ENCODE peak calls at places on chromosomes 13 and 19, in ten cellular contexts. I is CD8-positive, alpha-beta T cell; S is lower lobe of right lung; O is body of pancreas; F is A549; L is HepG2; G is foreskin keratinocyte; A is left lung; T is right lobe of liver; Z is HCT116. J is an unnamed sample. For H3K4me1, the result is how much of the 10 kb centered on the place peaks cover.

GRCh38 chr13:112770504-112770903 is 80.7 kb downstream of the ATP11A start:
- ATAC-seq in I (no peak), S (peak), O (no peak), F (no peak), L (no peak), G (no peak), A (peak), T (no peak), Z (no peak), J (no peak)

GRCh38 chr19:54518844-54519243 is 16.2 kb downstream of the LAIR2 start:
- ATAC-seq in I (peak), S (no peak), O (no peak), F (no peak), L (no peak), G (no peak), A (no peak), T (no peak), Z (no peak), J (no peak)

GRCh38 chr13:73717632-73718031 is 416.6 kb downstream of the KLF12 start:
- ATAC-seq in I (no peak), S (peak), O (peak), F (no peak), L (no peak), G (peak), A (peak), T (peak), Z (no peak), J (no peak)

GRCh38 chr13:60282708-60283107 is 114.3 kb upstream of the TDRD3 start:
- ATAC-seq in I (no peak), S (no peak), O (peak), F (no peak), L (no peak), G (no peak), A (no peak), T (no peak), Z (no peak), J (no peak)

GRCh38 chr19:55588738-55589137 is 8.1 kb upstream of the ZNF579 start:
- ATAC-seq in I (no peak), S (no peak), O (no peak), F (no peak), L (no peak), G (no peak), A (no peak), T (no peak), Z (no peak), J (no peak)

GRCh38 chr19:51441410-51442390 is 16.6 kb downstream of the SIGLEC8 start:
- ATAC-seq in I (peak), S (peak), O (no peak), F (peak), L (no peak), G (peak), A (peak), T (peak), Z (peak), J (no peak)

GRCh38 chr13:59312776-59313175 is 851.0 kb downstream of the DIAPH3 start:
- ATAC-seq in I (no peak), S (no peak), O (peak), F (no peak), L (no peak), G (no peak), A (no peak), T (no peak), Z (no peak), J (no peak)

GRCh38 chr13:53052675-53053074 is 24.1 kb downstream of the OLFM4 start:
- ATAC-seq in I (no peak), S (no peak), O (peak), F (no peak), L (no peak), G (no peak), A (no peak), T (no peak), Z (no peak), J (no peak)

GRCh38 chr19:40609561-40610395 is 8.6 kb downstream of the LTBP4 start:
- ATAC-seq in I (peak), S (peak), O (peak), F (peak), L (peak), G (peak), A (peak), T (peak), Z (peak), J (peak)
- H3K4me1 ChIP-seq in I (under half), S (half or more), O (under half), F (under half), L (half or more), G (under half), A (half or more), T (under half), Z (under half), J (under half)

DNA sequence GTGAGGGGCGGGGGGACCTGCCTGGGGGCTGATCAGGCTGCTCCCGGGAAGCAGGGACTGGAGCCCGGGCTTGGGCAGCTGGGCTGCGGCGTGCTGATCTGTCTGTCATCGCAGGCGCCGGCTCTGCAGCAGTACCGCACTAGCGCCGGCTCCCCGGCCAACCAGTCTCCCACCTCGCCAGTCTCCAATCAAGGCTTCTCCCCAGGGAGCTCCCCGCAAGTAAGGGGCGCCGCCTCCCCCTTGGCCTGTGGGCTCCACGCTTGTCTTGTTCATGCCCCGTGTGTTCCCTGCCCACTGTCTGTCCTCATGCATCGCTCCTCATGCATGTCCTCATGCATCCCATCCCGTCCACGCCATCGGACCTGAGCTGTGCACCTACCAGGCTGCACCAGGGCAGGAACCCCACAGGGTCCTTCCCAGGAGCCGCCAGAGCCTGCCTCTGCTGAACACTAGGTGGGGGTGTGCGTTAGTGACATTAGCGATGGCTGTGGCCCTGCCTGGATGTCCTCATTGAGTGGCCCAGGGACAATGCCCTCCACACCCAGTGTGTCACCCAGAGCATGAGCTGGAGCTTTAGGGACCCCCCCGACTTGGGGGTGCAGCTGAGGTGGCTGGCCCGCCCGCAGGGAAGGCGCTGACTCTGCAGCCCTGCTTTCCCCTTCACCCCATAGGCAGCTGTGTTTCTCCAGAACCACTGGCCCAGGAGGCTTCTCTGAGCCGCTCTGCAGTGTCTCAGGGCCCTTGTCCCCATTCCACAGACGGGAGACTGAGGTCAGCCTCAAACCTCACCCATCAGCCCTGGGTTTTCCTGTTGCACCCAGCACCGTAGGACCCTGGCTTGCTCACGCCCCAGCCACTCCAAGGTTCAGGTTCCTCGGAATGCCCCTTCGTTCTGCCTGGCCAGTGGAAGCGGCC is 19.5 kb downstream of the COMP start:
- ATAC-seq in I (no peak), S (no peak), O (no peak), F (peak), L (peak), G (no peak), A (no peak), T (no peak), Z (peak), J (no peak)
- TF ChIP-seq CTCF in I (no peak), S (no peak), O (no peak), F (no peak), L (peak), G (peak), A (no peak), T (peak), Z (peak), J (no peak)

DNA sequence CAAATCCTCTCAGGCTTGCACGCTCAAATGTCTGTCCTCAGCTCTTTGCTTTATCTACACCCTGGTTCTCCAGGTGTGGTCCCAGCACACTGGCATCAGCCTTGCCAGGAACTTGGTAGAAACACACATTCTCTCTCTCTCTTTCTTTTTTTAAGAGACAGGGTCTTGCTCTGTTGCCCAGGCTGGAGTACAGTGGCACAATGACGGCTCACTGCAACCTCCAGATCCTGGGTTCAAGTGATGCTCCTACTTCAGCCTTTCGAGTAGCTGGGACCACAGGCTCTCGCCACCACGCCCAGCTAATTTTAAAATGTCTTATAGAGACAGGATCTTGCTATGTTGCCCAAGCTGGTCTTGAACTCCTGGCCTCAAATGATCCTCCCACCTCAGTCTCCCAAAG is 20.8 kb downstream of the ADGRL1 start:
- ATAC-seq in I (no peak), S (no peak), O (no peak), F (no peak), L (no peak), G (no peak), A (no peak), T (no peak), Z (no peak), J (no peak)
- H3K4me1 ChIP-seq in I (under half), S (under half), O (under half), F (under half), L (under half), G (under half), A (under half), T (under half), Z (under half), J (under half)

DNA sequence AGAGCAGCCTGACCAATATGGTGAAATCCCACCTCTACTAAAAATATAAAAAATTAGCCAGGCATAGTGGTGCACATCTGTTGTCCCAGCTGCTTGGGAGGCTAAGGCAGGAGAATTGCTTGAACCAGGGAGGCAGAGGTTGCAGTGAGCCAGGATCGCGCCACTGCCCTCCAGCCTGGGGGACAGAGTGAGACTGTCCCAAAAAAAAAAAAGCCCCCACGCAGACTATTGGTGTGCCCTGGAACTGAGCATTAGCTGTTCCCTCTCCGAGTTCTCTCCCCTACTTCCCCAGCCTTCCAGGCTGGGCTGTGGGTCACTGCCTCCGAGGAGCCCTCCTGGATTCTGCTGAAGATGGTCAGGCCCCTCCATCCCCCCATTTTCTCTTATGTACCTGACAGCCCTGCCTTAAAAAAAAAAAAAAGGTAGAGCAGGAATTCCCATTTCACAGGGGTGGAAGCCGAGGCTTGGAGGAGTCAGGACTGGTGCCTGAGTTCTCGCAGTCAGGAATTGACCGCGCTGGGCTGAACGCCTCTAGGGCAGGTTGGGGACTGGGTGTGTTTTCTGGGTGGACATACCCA is 1.9 kb downstream of the ADAT3 start:
- ATAC-seq in I (no peak), S (no peak), O (no peak), F (no peak), L (no peak), G (no peak), A (no peak), T (no peak), Z (no peak), J (no peak)
- TF ChIP-seq CTCF in I (no peak), S (no peak), O (no peak), F (no peak), L (no peak), G (no peak), A (no peak), T (no peak), Z (no peak), J (no peak)

GRCh38 chr19:16461630-16462051 is 10.1 kb downstream of the EPS15L1 start:
- ATAC-seq in I (no peak), S (no peak), O (no peak), F (no peak), L (no peak), G (no peak), A (no peak), T (peak), Z (no peak), J (no peak)

GRCh38 chr19:16462757-16463250 is 9.0 kb downstream of the EPS15L1 start:
- ATAC-seq in I (no peak), S (peak), O (no peak), F (peak), L (no peak), G (peak), A (peak), T (peak), Z (peak), J (peak)

GRCh38 chr19:16465239-16465638 is 6.5 kb downstream of the EPS15L1 start:
- ATAC-seq in I (no peak), S (no peak), O (no peak), F (no peak), L (no peak), G (no peak), A (no peak), T (no peak), Z (no peak), J (no peak)

GRCh38 chr19:16463991-16464575 is 7.7 kb downstream of the EPS15L1 start:
- ATAC-seq in I (no peak), S (no peak), O (no peak), F (no peak), L (peak), G (no peak), A (no peak), T (peak), Z (no peak), J (no peak)

DNA sequence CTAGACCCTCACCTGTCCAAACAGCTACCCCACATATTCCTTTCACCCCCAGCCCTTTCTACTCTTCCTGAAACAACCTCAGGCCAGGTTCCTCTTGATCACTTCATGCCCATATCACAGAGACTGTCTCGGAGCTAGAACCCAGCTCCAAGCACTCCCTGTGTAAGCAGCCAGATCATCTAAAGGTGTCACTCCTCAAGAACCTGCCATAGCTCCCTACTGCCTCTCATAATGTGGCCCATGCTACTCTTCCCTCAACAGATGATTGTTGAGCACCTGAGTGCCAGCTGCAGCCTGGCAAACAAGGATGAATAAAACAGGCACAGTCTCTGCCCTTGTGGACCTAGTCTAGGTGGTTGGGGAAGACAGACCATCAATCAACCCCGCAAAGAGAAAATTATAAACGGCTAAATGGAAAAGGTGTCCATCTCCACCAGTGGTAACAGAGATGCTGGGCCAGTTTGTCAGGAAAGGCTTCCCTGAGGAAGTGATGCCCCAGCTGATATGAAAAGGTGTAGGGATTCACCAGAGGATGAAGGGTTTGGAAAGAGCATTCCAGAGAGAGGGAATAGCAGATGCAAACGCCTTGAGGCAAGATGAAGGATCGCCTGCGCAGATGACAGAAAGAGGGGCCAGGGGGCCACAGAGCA is 8.3 kb downstream of the EPS15L1 start:
- ATAC-seq in I (no peak), S (no peak), O (no peak), F (no peak), L (no peak), G (no peak), A (no peak), T (no peak), Z (no peak), J (no peak)
- H3K4me1 ChIP-seq in I (under half), S (under half), O (under half), F (under half), L (half or more), G (under half), A (under half), T (under half), Z (under half), J (under half)

DNA sequence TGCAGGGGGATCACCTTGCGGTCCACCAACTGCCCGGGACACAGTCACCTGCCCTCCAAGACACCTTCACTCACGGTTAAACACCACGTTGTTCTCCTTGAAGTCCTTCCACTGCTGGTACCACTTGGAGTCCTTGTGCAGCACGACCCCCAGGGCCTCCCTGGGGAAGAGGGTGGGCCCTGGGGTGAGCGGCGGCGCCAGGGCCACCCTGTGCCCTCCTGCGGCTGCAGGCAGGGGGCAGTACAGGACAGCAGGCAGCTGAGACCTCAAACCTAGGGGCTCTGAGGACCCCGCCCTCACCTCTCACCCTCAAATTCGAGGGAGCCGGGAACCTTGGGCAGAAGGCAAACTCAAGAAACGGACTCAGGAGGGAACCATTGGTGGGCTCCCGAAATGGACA is 7.5 kb upstream of the CTXN1 start:
- ATAC-seq in I (no peak), S (no peak), O (no peak), F (peak), L (peak), G (no peak), A (no peak), T (no peak), Z (peak), J (no peak)
- TF ChIP-seq CTCF in I (no peak), S (peak), O (no peak), F (no peak), L (peak), G (peak), A (no peak), T (peak), Z (peak), J (no peak)

GRCh38 chr13:46171739-46172138 is 10.2 kb downstream of the LCP1 start:
- ATAC-seq in I (no peak), S (no peak), O (no peak), F (no peak), L (no peak), G (no peak), A (no peak), T (no peak), Z (no peak), J (no peak)
- H3K4me1 ChIP-seq in I (half or more), S (half or more), O (under half), F (under half), L (under half), G (under half), A (half or more), T (under half), Z (under half), J (under half)

GRCh38 chr13:97257228-97257755 is 35.2 kb downstream of the MBNL2 start:
- ATAC-seq in I (no peak), S (no peak), O (no peak), F (peak), L (peak), G (no peak), A (peak), T (peak), Z (peak), J (no peak)

GRCh38 chr13:97256343-97256783 is 34.2 kb downstream of the MBNL2 start:
- ATAC-seq in I (no peak), S (peak), O (peak), F (peak), L (peak), G (peak), A (peak), T (peak), Z (peak), J (peak)

GRCh38 chr13:97259787-97260641 is 37.9 kb downstream of the MBNL2 start:
- ATAC-seq in I (no peak), S (no peak), O (no peak), F (peak), L (peak), G (no peak), A (peak), T (peak), Z (peak), J (peak)

GRCh38 chr13:97257800-97258799 is 36.0 kb downstream of the MBNL2 start:
- ATAC-seq in I (no peak), S (peak), O (peak), F (peak), L (peak), G (peak), A (peak), T (peak), Z (peak), J (peak)

GRCh38 chr13:97258801-97259200 is 36.7 kb downstream of the MBNL2 start:
- ATAC-seq in I (no peak), S (no peak), O (no peak), F (no peak), L (no peak), G (no peak), A (no peak), T (no peak), Z (peak), J (no peak)
- TF ChIP-seq CTCF in I (no peak), S (no peak), O (no peak), F (no peak), L (no peak), G (no peak), A (no peak), T (no peak), Z (no peak), J (no peak)

DNA sequence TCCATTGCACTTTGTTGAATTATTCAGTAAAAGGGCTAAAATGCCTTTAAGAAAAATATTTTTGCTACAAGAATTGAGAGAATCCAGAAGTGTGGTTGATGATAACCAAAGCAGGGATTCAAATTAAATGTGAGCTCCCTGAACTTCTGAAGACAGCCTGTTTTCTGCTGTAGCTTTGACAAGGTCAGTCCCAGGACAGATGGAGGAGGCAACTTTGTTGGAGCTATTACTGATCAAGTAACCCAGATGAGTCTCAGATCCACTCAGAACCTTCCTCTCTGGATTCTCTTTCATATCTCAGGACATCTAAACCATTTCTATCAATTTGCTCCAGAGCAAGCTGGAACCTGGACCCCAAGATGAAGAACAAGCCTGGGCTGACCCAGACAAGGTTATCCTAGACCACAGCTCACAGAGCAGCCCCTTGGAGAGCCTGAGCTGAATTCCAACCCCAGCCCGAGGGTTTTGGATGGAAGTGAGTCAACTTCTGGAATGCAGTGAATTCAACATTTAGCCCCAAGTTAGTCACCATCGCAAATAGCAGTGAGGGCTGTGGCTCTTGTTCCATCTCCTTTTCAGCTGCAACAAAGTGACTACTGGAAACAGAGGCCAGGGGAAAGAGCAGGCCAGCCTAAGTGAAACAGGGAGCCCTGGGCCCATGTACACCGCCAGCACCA is 137.8 kb upstream of the TSC22D1 start:
- ATAC-seq in I (no peak), S (no peak), O (peak), F (peak), L (peak), G (peak), A (peak), T (peak), Z (peak), J (no peak)
- H3K4me1 ChIP-seq in I (under half), S (under half), O (under half), F (under half), L (under half), G (under half), A (under half), T (under half), Z (under half), J (under half)

GRCh38 chr19:49869009-49869483 is 1.7 kb upstream of the PNKP start:
- ATAC-seq in I (peak), S (peak), O (peak), F (peak), L (peak), G (no peak), A (peak), T (peak), Z (peak), J (peak)

GRCh38 chr19:49864890-49865289 is 2.5 kb downstream of the PNKP start:
- ATAC-seq in I (no peak), S (no peak), O (no peak), F (no peak), L (no peak), G (no peak), A (no peak), T (no peak), Z (no peak), J (no peak)

GRCh38 chr19:49869484-49870308 is 2.3 kb upstream of the PNKP start:
- ATAC-seq in I (peak), S (peak), O (peak), F (peak), L (peak), G (peak), A (peak), T (peak), Z (peak), J (peak)

GRCh38 chr19:49863935-49864320 is 3.4 kb downstream of the PNKP start:
- ATAC-seq in I (no peak), S (no peak), O (no peak), F (no peak), L (no peak), G (no peak), A (no peak), T (no peak), Z (no peak), J (no peak)

GRCh38 chr19:49866933-49867782 is at the start of gene PNKP:
- ATAC-seq in I (peak), S (peak), O (peak), F (peak), L (peak), G (peak), A (peak), T (peak), Z (peak), J (peak)
- TF ChIP-seq CTCF in I (no peak), S (no peak), O (no peak), F (no peak), L (no peak), G (peak), A (no peak), T (no peak), Z (no peak), J (no peak)